ENCODE peak calls at places on chromosomes 5 and 9, in eight cellular contexts. D, H, B, C, G, S, R and X are unnamed samples. For H3K4me1, the result is how much of the 10 kb centered on the place peaks cover.

GRCh38 chr5:57887851-57888621 is 405.4 kb upstream of the ACTBL2 start:
- DNase-seq in B (no peak), C (no peak), R (peak), D (no peak), H (peak), G (no peak), S (peak), X (no peak)

GRCh38 chr5:172428224-172429166 is 25.8 kb downstream of the SH3PXD2B start:
- DNase-seq in G (no peak), D (no peak), S (no peak), H (peak), R (no peak), B (no peak), C (no peak), X (no peak)

GRCh38 chr5:105907016-105907415 is 1763.7 kb downstream of the EFNA5 start:
- DNase-seq in H (no peak), B (no peak), D (no peak), S (no peak), G (no peak), R (no peak), C (no peak), X (no peak)

GRCh38 chr9:89592963-89593775 is 11.6 kb upstream of the GADD45G start:
- DNase-seq in C (no peak), G (no peak), S (peak), R (peak), B (no peak), H (peak), D (peak), X (no peak)

GRCh38 chr9:112971415-112971814 is 40.6 kb downstream of the ZNF883 start:
- DNase-seq in S (peak), B (peak), H (peak), G (no peak), C (no peak), R (peak), D (no peak), X (no peak)

GRCh38 chr9:76620586-76620985 is 143.7 kb upstream of the PCA3 start:
- DNase-seq in C (no peak), H (no peak), G (no peak), S (no peak), R (no peak), D (no peak), B (no peak), X (no peak)

GRCh38 chr9:38289486-38290275 is 102.8 kb upstream of the ALDH1B1 start:
- DNase-seq in G (peak), B (no peak), S (no peak), D (no peak), C (no peak), R (no peak), H (no peak), X (no peak)

GRCh38 chr9:14089051-14089798 is 224.7 kb downstream of the NFIB start:
- DNase-seq in B (no peak), H (no peak), C (no peak), D (no peak), R (no peak), S (peak), G (no peak), X (no peak)

GRCh38 chr5:76084496-76085285 is 1.5 kb downstream of the SV2C start:
- DNase-seq in D (no peak), B (no peak), H (no peak), S (peak), C (no peak), G (no peak), R (peak), X (no peak)

GRCh38 chr5:72883850-72884249 is 67.4 kb downstream of the TNPO1 start:
- DNase-seq in B (no peak), H (peak), D (no peak), S (peak), C (no peak), G (no peak), R (no peak), X (no peak)

GRCh38 chr5:136249678-136250266 is 56.8 kb upstream of the SMIM32 start:
- DNase-seq in R (peak), C (no peak), D (no peak), S (peak), H (peak), B (peak), G (no peak), X (no peak)

GRCh38 chr5:92402045-92402444 is 1018.9 kb upstream of the ARRDC3 start:
- DNase-seq in H (no peak), G (no peak), C (no peak), B (no peak), S (no peak), R (no peak), D (no peak), X (no peak)

GRCh38 chr9:35749515-35750255 is 598 bp downstream of the RGP1 start:
- DNase-seq in D (no peak), S (peak), H (no peak), G (peak), R (peak), B (peak), C (no peak), X (peak)

GRCh38 chr5:137619191-137619870 is 116.6 kb downstream of the KLHL3 start:
- DNase-seq in S (no peak), G (no peak), R (no peak), H (no peak), C (no peak), D (no peak), B (no peak), X (no peak)

GRCh38 chr9:22084336-22085035 is 75.4 kb upstream of the CDKN2B start:
- DNase-seq in H (peak), R (no peak), D (peak), C (no peak), B (no peak), S (peak), G (no peak), X (no peak)

GRCh38 chr9:136538599-136539426 is 7.0 kb downstream of the NOTCH1 start:
- DNase-seq in R (no peak), H (no peak), C (no peak), D (no peak), G (no peak), S (no peak), B (no peak), X (peak)

GRCh38 chr5:32329395-32329834 is 16.7 kb upstream of the MTMR12 start:
- DNase-seq in B (peak), D (peak), G (no peak), C (no peak), H (peak), R (peak), S (peak), X (peak)

GRCh38 chr5:73955447-73955846 is 329.5 kb downstream of the ARHGEF28 start:
- DNase-seq in B (no peak), C (no peak), S (no peak), R (no peak), H (no peak), G (no peak), D (no peak), X (no peak)

GRCh38 chr9:33164138-33164809 is 2.9 kb downstream of the B4GALT1 start:
- DNase-seq in C (no peak), S (peak), R (no peak), H (no peak), D (no peak), G (no peak), B (peak), X (no peak)

GRCh38 chr5:1515311-1515920 is 8.3 kb downstream of the LPCAT1 start:
- DNase-seq in B (peak), H (no peak), S (peak), G (peak), C (no peak), R (no peak), D (no peak), X (no peak)

GRCh38 chr9:37596504-37596903 is 4.1 kb upstream of the TOMM5 start:
- DNase-seq in B (no peak), C (no peak), H (no peak), R (no peak), G (no peak), S (no peak), D (no peak), X (no peak)

GRCh38 chr5:96648598-96648997 is 13.6 kb upstream of the CAST start:
- DNase-seq in C (no peak), B (no peak), H (no peak), R (no peak), G (no peak), D (no peak), S (no peak), X (no peak)

GRCh38 chr5:96649251-96649937 is 12.8 kb upstream of the CAST start:
- DNase-seq in H (peak), D (no peak), B (no peak), R (no peak), C (no peak), G (no peak), S (no peak), X (no peak)

GRCh38 chr5:96651047-96651446 is 11.1 kb upstream of the CAST start:
- DNase-seq in R (no peak), C (no peak), G (no peak), H (no peak), S (no peak), B (no peak), D (no peak), X (no peak)

GRCh38 chr5:96648023-96648422 is 14.2 kb upstream of the CAST start:
- DNase-seq in H (no peak), C (no peak), B (no peak), D (no peak), S (no peak), G (no peak), R (no peak), X (no peak)

DNA sequence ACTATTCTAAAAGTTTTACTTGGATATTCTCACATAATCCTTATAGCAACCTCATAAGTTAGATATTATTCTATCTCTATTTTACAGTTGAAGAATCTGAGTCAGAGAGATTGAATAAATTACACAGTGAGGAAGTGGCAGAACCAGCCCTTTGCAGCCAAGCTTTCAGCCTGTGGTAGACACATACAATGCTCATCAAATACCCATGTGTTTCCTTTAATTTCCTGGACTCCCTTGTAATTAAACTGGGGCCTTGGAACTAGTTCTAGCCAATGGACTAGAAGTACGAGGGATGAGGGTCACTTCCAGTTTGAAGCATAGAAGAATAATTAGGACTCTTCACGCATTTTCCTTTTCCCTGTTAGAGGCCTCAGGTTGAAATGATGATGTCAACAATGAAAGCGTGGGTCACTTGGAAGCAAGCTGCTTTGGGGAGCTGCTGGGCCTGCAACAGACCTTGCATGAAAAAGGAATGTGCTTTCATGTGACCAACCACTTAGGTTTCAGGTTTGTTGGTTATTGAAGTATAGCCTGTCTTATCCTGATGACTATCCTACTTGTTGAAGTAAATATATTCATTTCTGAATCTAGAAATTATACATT is 12.1 kb upstream of the CAST start:
- DNase-seq in C (no peak), D (no peak), B (no peak), R (no peak), S (no peak), H (no peak), G (no peak), X (no peak)
- H3K27ac ChIP-seq in C (no peak), D (no peak), B (no peak), R (no peak), S (no peak), H (no peak), G (peak), X (no peak)

DNA sequence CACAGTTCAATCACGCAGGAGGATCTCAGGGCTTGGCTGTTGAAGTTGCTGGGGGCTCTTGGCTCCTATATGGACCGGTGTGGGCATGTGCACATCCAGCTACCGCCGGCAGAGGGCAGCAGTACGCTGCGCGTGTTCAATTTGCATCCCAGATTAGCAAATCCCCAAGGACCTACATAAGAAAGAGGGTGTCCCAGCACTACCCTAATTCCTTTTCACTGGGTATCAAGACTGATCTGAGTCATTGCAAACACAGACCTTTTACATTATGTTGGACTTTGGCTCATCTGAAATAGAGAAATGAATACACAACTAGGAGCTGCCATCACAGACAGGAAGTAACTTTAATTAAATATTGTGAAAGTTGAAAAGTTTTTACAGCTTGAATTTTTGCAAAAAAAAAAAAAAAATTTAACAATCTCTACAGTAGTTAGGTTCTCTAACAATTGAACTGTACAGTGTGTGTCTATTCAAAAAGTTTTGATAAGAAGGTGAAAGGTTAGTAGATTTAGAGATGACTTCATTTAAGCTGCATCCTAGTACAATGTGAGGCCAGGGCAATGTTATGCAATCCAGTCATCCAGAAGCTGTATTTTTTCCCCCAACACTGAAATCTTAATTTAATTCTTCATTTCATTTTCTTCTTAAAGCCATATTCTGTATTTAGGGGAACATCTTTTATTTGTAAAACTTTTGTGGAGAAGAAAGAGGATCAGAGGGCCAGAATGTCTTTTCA is 404.0 kb downstream of the EBF1 start:
- DNase-seq in C (peak), H (peak), S (peak), B (peak), R (peak), D (peak), G (peak), X (peak)
- H3K4me1 ChIP-seq in C (under half), H (under half), S (under half), B (under half), R (under half), D (under half), G (under half), X (under half)

GRCh38 chr5:93587919-93588585 is 5.0 kb downstream of the NR2F1 start:
- DNase-seq in D (peak), H (no peak), B (no peak), C (no peak), S (no peak), G (no peak), R (peak), X (no peak)
- H3K27ac ChIP-seq in D (peak), H (no peak), B (no peak), C (no peak), S (no peak), G (no peak), R (no peak), X (no peak)

DNA sequence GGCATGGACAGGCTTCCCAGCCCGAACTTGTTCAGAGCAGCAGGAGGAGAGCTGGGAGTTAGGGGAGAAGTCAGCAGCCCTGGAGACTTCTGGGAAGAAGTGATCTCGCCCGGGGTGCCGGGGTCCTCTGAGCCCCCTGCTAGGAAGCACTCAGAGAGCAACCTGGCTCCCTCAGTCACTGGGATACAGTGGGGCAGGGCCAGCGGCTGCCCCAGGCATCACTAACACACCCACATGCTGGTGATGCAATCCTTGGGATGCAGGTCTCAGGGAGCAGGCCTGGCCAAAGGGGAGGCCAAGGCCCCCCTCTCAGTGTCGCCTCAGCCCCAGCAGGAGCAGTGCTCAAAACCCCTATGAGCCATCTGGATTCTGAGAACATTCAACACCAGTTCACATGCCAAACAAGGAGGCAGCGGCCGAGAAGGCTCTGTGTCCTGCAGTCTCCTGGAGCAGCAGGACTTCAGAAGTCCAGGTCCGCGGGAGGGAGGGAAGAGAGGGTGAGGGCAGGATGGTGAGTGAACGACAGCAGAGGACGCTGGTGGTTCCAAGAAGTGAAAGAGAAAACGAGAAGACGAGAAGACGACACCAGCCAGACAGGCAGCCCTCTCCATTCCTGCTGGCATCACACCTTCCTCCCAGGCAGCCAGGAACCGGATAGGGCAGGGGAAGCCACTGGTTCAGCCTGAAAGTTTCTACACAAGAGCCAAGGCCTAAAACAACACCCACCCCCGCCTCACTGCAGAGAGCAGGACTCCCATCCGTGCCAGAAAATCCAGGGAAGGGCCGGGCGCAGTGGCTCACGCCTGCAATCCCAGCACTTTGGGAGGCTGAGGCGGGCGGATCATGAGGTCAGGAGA is 2.3 kb downstream of the PNPLA7 start:
- DNase-seq in S (no peak), G (peak), B (no peak), R (no peak), C (no peak), H (no peak), D (no peak), X (no peak)
- H3K4me1 ChIP-seq in S (under half), G (under half), B (under half), R (under half), C (under half), H (under half), D (under half), X (under half)

GRCh38 chr5:68395844-68396523 is 180.4 kb downstream of the PIK3R1 start:
- DNase-seq in B (no peak), C (no peak), D (no peak), S (no peak), R (no peak), H (peak), G (no peak), X (no peak)
- H3K27ac ChIP-seq in B (no peak), C (no peak), D (no peak), S (no peak), R (no peak), H (peak), G (peak), X (no peak)

GRCh38 chr5:139691275-139691629 is 43.1 kb downstream of the CXXC5 start:
- DNase-seq in G (no peak), C (no peak), R (no peak), B (no peak), H (no peak), D (no peak), S (no peak), X (no peak)

GRCh38 chr5:139690385-139691274 is 42.5 kb downstream of the CXXC5 start:
- DNase-seq in C (no peak), D (no peak), H (no peak), G (no peak), B (no peak), R (peak), S (peak), X (no peak)

GRCh38 chr5:139692605-139693340 is 44.6 kb downstream of the CXXC5 start:
- DNase-seq in H (no peak), B (no peak), C (no peak), D (no peak), R (peak), S (peak), G (no peak), X (no peak)

GRCh38 chr5:139693676-139694364 is 45.7 kb downstream of the CXXC5 start:
- DNase-seq in G (no peak), D (no peak), B (no peak), H (no peak), R (no peak), S (no peak), C (no peak), X (no peak)

GRCh38 chr5:139692148-139692547 is 44.0 kb downstream of the CXXC5 start:
- DNase-seq in H (no peak), C (no peak), B (no peak), D (no peak), G (no peak), S (no peak), R (no peak), X (no peak)
- H3K4me1 ChIP-seq in H (half or more), C (under half), B (under half), D (under half), G (under half), S (under half), R (half or more), X (under half)

GRCh38 chr5:8577792-8578191 is 708.8 kb downstream of the MTRR start:
- DNase-seq in D (no peak), C (no peak), G (no peak), B (no peak), R (no peak), S (no peak), H (no peak), X (no peak)

GRCh38 chr5:8581047-8581446 is 712.1 kb downstream of the MTRR start:
- DNase-seq in H (no peak), C (no peak), D (no peak), G (no peak), S (no peak), B (no peak), R (no peak), X (no peak)

GRCh38 chr5:8580298-8580697 is 711.4 kb downstream of the MTRR start:
- DNase-seq in C (no peak), H (no peak), B (no peak), S (no peak), D (no peak), G (no peak), R (no peak), X (no peak)

GRCh38 chr5:8570529-8570928 is 701.6 kb downstream of the MTRR start:
- DNase-seq in G (no peak), C (no peak), B (no peak), S (no peak), H (no peak), D (no peak), R (no peak), X (no peak)

DNA sequence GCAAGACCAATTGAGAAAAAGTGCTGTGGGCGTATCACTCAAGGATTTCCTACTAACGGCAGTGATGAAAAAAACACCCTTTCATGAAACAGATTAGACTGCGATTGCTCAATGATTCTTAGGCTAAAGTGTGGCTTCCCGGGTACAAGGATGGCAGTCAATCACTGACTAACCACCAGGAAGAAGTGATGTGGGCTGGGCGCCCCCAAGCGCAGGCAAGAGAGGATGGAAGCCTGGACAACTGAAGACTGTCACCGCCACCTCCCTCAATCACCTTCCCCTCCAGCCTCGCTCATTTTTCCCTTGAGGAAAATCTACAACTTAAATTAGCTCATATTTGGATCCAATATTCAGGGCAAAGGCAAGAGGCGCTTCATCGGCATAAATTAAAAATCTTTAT is 707.2 kb downstream of the MTRR start:
- DNase-seq in G (no peak), R (no peak), D (no peak), C (no peak), H (no peak), B (no peak), S (no peak), X (no peak)
- H3K27ac ChIP-seq in G (no peak), R (no peak), D (no peak), C (no peak), H (no peak), B (no peak), S (no peak), X (no peak)